ENCODE peak calls at places on chromosomes 3 and 15, in five cellular contexts. One of them, this sample, is unnamed.

GRCh38 chr15:58758141-58758540 is 8.6 kb upstream of the ADAM10 start:
- DNase-seq in uterus: no peak
- DNase-seq in right lobe of liver: no peak
- DNase-seq in CD8-positive, alpha-beta T cell: no peak
- DNase-seq in PC-3: no peak
- DNase-seq in this sample: no peak

GRCh38 chr15:88250826-88251225 is 5.7 kb downstream of the NTRK3 start:
- DNase-seq in uterus: no peak
- DNase-seq in right lobe of liver: no peak
- DNase-seq in CD8-positive, alpha-beta T cell: no peak
- DNase-seq in PC-3: no peak
- DNase-seq in this sample: no peak

GRCh38 chr3:120272294-120272693 is 12.7 kb downstream of the GPR156 start:
- DNase-seq in uterus: no peak
- DNase-seq in right lobe of liver: no peak
- DNase-seq in CD8-positive, alpha-beta T cell: no peak
- DNase-seq in PC-3: no peak
- DNase-seq in this sample: no peak

GRCh38 chr3:176954517-176954916 is 242.8 kb downstream of the TBL1XR1 start:
- DNase-seq in uterus: no peak
- DNase-seq in right lobe of liver: no peak
- DNase-seq in CD8-positive, alpha-beta T cell: no peak
- DNase-seq in PC-3: no peak
- DNase-seq in this sample: no peak

GRCh38 chr3:59424268-59425010 is 374.6 kb upstream of the CFAP20DC start:
- DNase-seq in uterus: no peak
- DNase-seq in right lobe of liver: no peak
- DNase-seq in CD8-positive, alpha-beta T cell: no peak
- DNase-seq in PC-3: peak; percentile 66
- DNase-seq in this sample: no peak

GRCh38 chr15:87929835-87930234 is 326.7 kb downstream of the NTRK3 start:
- DNase-seq in uterus: no peak
- DNase-seq in right lobe of liver: no peak
- DNase-seq in CD8-positive, alpha-beta T cell: no peak
- DNase-seq in PC-3: no peak
- DNase-seq in this sample: no peak

GRCh38 chr3:126348308-126348920 is 8.8 kb downstream of the KLF15 start:
- DNase-seq in uterus: peak; percentile 9
- DNase-seq in right lobe of liver: no peak
- DNase-seq in CD8-positive, alpha-beta T cell: no peak
- DNase-seq in PC-3: no peak
- DNase-seq in this sample: no peak

GRCh38 chr3:14862303-14862660 is 43.5 kb downstream of the FGD5 start:
- DNase-seq in uterus: no peak
- DNase-seq in right lobe of liver: no peak
- DNase-seq in CD8-positive, alpha-beta T cell: no peak
- DNase-seq in PC-3: no peak
- DNase-seq in this sample: no peak

GRCh38 chr3:124837065-124837464 is 50.1 kb downstream of the ITGB5 start:
- DNase-seq in uterus: no peak
- DNase-seq in right lobe of liver: no peak
- DNase-seq in CD8-positive, alpha-beta T cell: no peak
- DNase-seq in PC-3: no peak
- DNase-seq in this sample: no peak

GRCh38 chr15:52657338-52657737 is 21.9 kb downstream of the ATOSA start:
- DNase-seq in uterus: no peak
- DNase-seq in right lobe of liver: no peak
- DNase-seq in CD8-positive, alpha-beta T cell: no peak
- DNase-seq in PC-3: peak; percentile 86
- DNase-seq in this sample: no peak

GRCh38 chr3:23319913-23320312 is 116.8 kb downstream of the UBE2E2 start:
- DNase-seq in uterus: no peak
- DNase-seq in right lobe of liver: no peak
- DNase-seq in CD8-positive, alpha-beta T cell: no peak
- DNase-seq in PC-3: no peak
- DNase-seq in this sample: no peak

GRCh38 chr15:69388259-69388658 is 25.9 kb upstream of the KIF23 start:
- DNase-seq in uterus: no peak
- DNase-seq in right lobe of liver: no peak
- DNase-seq in CD8-positive, alpha-beta T cell: no peak
- DNase-seq in PC-3: peak; percentile 92
- DNase-seq in this sample: no peak

GRCh38 chr15:44087578-44088190 is 107.4 kb downstream of the FRMD5 start:
- DNase-seq in uterus: no peak
- DNase-seq in right lobe of liver: no peak
- DNase-seq in CD8-positive, alpha-beta T cell: no peak
- DNase-seq in PC-3: peak; percentile 90
- DNase-seq in this sample: no peak

GRCh38 chr3:56197259-56197965 is 270.9 kb downstream of the ERC2 start:
- DNase-seq in uterus: no peak
- DNase-seq in right lobe of liver: no peak
- DNase-seq in CD8-positive, alpha-beta T cell: no peak
- DNase-seq in PC-3: no peak
- DNase-seq in this sample: no peak

GRCh38 chr3:101384426-101384825 is 64.1 kb upstream of the IMPG2 start:
- DNase-seq in uterus: no peak
- DNase-seq in right lobe of liver: no peak
- DNase-seq in CD8-positive, alpha-beta T cell: no peak
- DNase-seq in PC-3: no peak
- DNase-seq in this sample: peak; percentile 36

GRCh38 chr3:27345493-27345892 is 23.7 kb downstream of the NEK10 start:
- DNase-seq in uterus: no peak
- DNase-seq in right lobe of liver: no peak
- DNase-seq in CD8-positive, alpha-beta T cell: no peak
- DNase-seq in PC-3: peak; percentile 48
- DNase-seq in this sample: no peak

GRCh38 chr15:59300618-59301139 is 72.0 kb downstream of the MYO1E start:
- DNase-seq in uterus: peak; percentile 43
- DNase-seq in right lobe of liver: peak; percentile 41
- DNase-seq in CD8-positive, alpha-beta T cell: no peak
- DNase-seq in PC-3: no peak
- DNase-seq in this sample: peak; percentile 69

GRCh38 chr3:15265655-15266509 is 59.8 kb downstream of the CAPN7 start:
- DNase-seq in uterus: peak; percentile 16
- DNase-seq in right lobe of liver: no peak
- DNase-seq in CD8-positive, alpha-beta T cell: no peak
- DNase-seq in PC-3: no peak
- DNase-seq in this sample: no peak

DNA sequence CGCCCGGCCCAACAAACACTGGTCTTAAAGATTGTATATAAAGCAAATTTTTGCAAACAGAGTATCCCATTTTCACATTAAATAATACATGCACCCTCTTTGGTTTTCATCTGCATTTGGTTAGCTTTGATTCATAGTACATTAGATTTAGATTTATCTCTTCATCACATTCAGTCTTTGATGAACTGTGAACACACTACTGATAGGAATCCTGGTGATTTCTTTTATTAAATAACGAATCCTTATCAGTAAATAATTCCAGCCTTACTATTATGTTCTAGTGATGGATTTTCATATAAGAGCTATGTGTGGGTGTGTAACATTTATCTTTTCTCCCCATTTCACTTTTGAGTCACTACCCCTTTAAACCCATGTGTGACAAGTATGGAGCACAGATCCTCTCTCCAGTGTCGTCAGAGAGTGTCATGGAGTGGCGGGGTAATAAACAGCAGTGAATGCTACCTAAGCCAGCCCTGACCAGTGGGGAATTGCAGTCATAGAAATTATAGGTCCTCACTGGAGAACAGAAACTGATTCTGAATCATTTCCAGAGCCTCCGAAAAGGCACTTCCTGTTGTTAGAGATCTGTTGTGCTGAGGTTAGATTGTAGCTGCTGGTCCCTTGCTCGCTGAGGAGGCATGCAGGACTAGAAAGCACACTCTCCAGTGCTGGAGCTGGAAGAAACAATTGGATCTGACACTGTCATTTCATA is 22.0 kb downstream of the SLC7A14 start:
- DNase-seq in uterus: no peak
- DNase-seq in right lobe of liver: no peak
- DNase-seq in CD8-positive, alpha-beta T cell: no peak
- DNase-seq in PC-3: peak; percentile 14
- DNase-seq in this sample: no peak
- H3K4me3 ChIP-seq in uterus: no peak overlapping the region
- H3K4me3 ChIP-seq in right lobe of liver: no peak overlapping the region
- H3K4me3 ChIP-seq in CD8-positive, alpha-beta T cell: no peak overlapping the region
- H3K4me3 ChIP-seq in PC-3: no peak overlapping the region
- H3K4me3 ChIP-seq in this sample: no peak overlapping the region

GRCh38 chr3:46464326-46465195 is at the start of gene LTF:
- DNase-seq in uterus: no peak
- DNase-seq in right lobe of liver: no peak
- DNase-seq in CD8-positive, alpha-beta T cell: no peak
- DNase-seq in PC-3: no peak
- DNase-seq in this sample: no peak
- H3K27ac ChIP-seq in uterus: no peak within 1 kb of the TSS
- H3K27ac ChIP-seq in right lobe of liver: no peak within 1 kb of the TSS
- H3K27ac ChIP-seq in CD8-positive, alpha-beta T cell: no peak within 1 kb of the TSS
- H3K27ac ChIP-seq in PC-3: no peak within 1 kb of the TSS
- H3K27ac ChIP-seq in this sample: no peak within 1 kb of the TSS

GRCh38 chr3:140552898-140553297 is 125.0 kb upstream of the TRIM42 start:
- DNase-seq in uterus: no peak
- DNase-seq in right lobe of liver: no peak
- DNase-seq in CD8-positive, alpha-beta T cell: no peak
- DNase-seq in PC-3: peak; percentile 56
- DNase-seq in this sample: no peak

GRCh38 chr3:140553591-140553990 is 124.3 kb upstream of the TRIM42 start:
- DNase-seq in uterus: no peak
- DNase-seq in right lobe of liver: no peak
- DNase-seq in CD8-positive, alpha-beta T cell: no peak
- DNase-seq in PC-3: no peak
- DNase-seq in this sample: no peak

GRCh38 chr3:140557476-140557875 is 120.4 kb upstream of the TRIM42 start:
- DNase-seq in uterus: no peak
- DNase-seq in right lobe of liver: no peak
- DNase-seq in CD8-positive, alpha-beta T cell: no peak
- DNase-seq in PC-3: no peak
- DNase-seq in this sample: no peak

GRCh38 chr3:140555666-140556065 is 122.2 kb upstream of the TRIM42 start:
- DNase-seq in uterus: no peak
- DNase-seq in right lobe of liver: no peak
- DNase-seq in CD8-positive, alpha-beta T cell: no peak
- DNase-seq in PC-3: no peak
- DNase-seq in this sample: no peak

GRCh38 chr3:140552403-140552802 is 125.5 kb upstream of the TRIM42 start:
- DNase-seq in uterus: no peak
- DNase-seq in right lobe of liver: no peak
- DNase-seq in CD8-positive, alpha-beta T cell: no peak
- DNase-seq in PC-3: no peak
- DNase-seq in this sample: no peak
- TF ChIP-seq CTCF in uterus: no peak
- TF ChIP-seq CTCF in right lobe of liver: no peak
- TF ChIP-seq CTCF in CD8-positive, alpha-beta T cell: no peak
- TF ChIP-seq CTCF in PC-3: peak; percentile 9
- TF ChIP-seq CTCF in this sample: no peak

DNA sequence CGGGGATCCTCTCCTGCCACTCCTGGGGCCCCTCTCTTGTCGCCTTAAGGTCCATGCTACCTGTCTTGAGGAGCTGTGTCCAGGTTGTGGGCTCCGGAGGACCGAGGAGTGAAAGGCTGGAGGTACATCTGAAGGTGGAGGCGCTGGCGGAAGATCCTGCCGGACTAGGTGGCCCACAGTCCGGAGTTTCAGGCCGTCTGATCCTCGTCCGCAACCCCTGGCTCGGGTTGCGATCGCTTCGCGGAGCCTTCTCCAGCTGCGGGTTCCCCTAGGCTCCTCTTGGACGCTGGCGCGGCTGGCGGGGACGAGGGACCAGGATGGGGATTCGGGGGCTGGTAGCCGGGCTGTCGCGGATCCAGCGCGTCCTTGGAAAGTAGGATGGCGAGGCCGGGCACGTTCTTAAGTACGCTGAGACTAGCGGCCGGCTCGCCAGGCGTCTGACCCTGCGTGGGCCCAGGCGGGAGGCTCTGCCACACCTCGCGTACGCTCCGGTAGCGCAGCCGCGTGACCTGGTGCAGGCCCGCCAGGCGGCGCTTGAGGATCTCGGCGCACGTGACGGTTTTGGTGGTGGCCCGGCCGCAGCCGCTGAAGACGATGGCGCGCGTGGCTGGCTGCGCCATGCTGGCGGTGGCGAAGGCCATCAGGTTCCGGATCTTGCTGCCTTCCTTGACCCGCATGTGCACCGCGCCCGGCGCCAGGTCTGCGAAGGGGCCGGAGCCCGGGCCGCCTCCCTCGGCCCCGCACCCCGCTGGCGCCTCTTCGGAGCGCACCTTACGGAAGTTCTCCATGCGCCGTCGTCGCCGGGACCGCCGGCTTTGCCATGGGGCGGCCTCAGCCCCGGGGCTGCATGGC is 550 bp downstream of the RPP25 start:
- DNase-seq in uterus: peak; percentile 64
- DNase-seq in right lobe of liver: peak; percentile 79
- DNase-seq in CD8-positive, alpha-beta T cell: peak; percentile 37
- DNase-seq in PC-3: no peak
- DNase-seq in this sample: peak; percentile 91
- H3K4me3 ChIP-seq in uterus: peak overlapping the region; percentile 59
- H3K4me3 ChIP-seq in right lobe of liver: peak overlapping the region; percentile 64
- H3K4me3 ChIP-seq in CD8-positive, alpha-beta T cell: peak overlapping the region; percentile 65
- H3K4me3 ChIP-seq in PC-3: peak overlapping the region; percentile 78
- H3K4me3 ChIP-seq in this sample: peak overlapping the region; percentile 73

GRCh38 chr3:114675104-114675503 is 381.3 kb downstream of the TIGIT start:
- DNase-seq in uterus: no peak
- DNase-seq in right lobe of liver: no peak
- DNase-seq in CD8-positive, alpha-beta T cell: no peak
- DNase-seq in PC-3: no peak
- DNase-seq in this sample: no peak

GRCh38 chr3:114671741-114672510 is 378.1 kb downstream of the TIGIT start:
- DNase-seq in uterus: no peak
- DNase-seq in right lobe of liver: no peak
- DNase-seq in CD8-positive, alpha-beta T cell: no peak
- DNase-seq in PC-3: no peak
- DNase-seq in this sample: no peak

GRCh38 chr3:114672692-114673447 is 379.0 kb downstream of the TIGIT start:
- DNase-seq in uterus: no peak
- DNase-seq in right lobe of liver: no peak
- DNase-seq in CD8-positive, alpha-beta T cell: no peak
- DNase-seq in PC-3: no peak
- DNase-seq in this sample: no peak

GRCh38 chr3:114673481-114673880 is 379.7 kb downstream of the TIGIT start:
- DNase-seq in uterus: no peak
- DNase-seq in right lobe of liver: no peak
- DNase-seq in CD8-positive, alpha-beta T cell: no peak
- DNase-seq in PC-3: no peak
- DNase-seq in this sample: no peak

GRCh38 chr3:114674041-114674440 is 380.2 kb downstream of the TIGIT start:
- DNase-seq in uterus: no peak
- DNase-seq in right lobe of liver: no peak
- DNase-seq in CD8-positive, alpha-beta T cell: no peak
- DNase-seq in PC-3: no peak
- DNase-seq in this sample: no peak
- H3K27ac ChIP-seq in uterus: no peak overlapping the region
- H3K27ac ChIP-seq in right lobe of liver: no peak overlapping the region
- H3K27ac ChIP-seq in CD8-positive, alpha-beta T cell: no peak overlapping the region
- H3K27ac ChIP-seq in PC-3: no peak overlapping the region
- H3K27ac ChIP-seq in this sample: no peak overlapping the region